ENCODE peak calls at places on chromosomes 13 and 19, in six cellular contexts. One of them, this sample, is unnamed.

GRCh38 chr13:87131611-87132010 is 539.6 kb upstream of the SLITRK5 start:
- DNase-seq in B cell: no peak
- DNase-seq in lower leg skin: no peak
- DNase-seq in GM12865: no peak
- DNase-seq in foreskin fibroblast: no peak
- DNase-seq in heart left ventricle: no peak
- DNase-seq in this sample: no peak

GRCh38 chr13:78978381-78978998 is 319.5 kb upstream of the OBI1 start:
- DNase-seq in B cell: peak; percentile 58
- DNase-seq in lower leg skin: peak; percentile 49
- DNase-seq in GM12865: peak; percentile 77
- DNase-seq in foreskin fibroblast: peak; percentile 33
- DNase-seq in heart left ventricle: no peak
- DNase-seq in this sample: peak; percentile 72

GRCh38 chr13:71798723-71799122 is 68.3 kb downstream of the DACH1 start:
- DNase-seq in B cell: no peak
- DNase-seq in lower leg skin: no peak
- DNase-seq in GM12865: no peak
- DNase-seq in foreskin fibroblast: no peak
- DNase-seq in heart left ventricle: no peak
- DNase-seq in this sample: no peak

GRCh38 chr19:13243971-13244370 is 93.8 kb downstream of the IER2 start:
- DNase-seq in B cell: no peak
- DNase-seq in lower leg skin: no peak
- DNase-seq in GM12865: no peak
- DNase-seq in foreskin fibroblast: no peak
- DNase-seq in heart left ventricle: no peak
- DNase-seq in this sample: no peak

GRCh38 chr13:106533940-106534843 is 1.3 kb downstream of the EFNB2 start:
- DNase-seq in B cell: peak; percentile 47
- DNase-seq in lower leg skin: no peak
- DNase-seq in GM12865: peak; percentile 12
- DNase-seq in foreskin fibroblast: peak; percentile 88
- DNase-seq in heart left ventricle: peak; percentile 42
- DNase-seq in this sample: no peak

GRCh38 chr19:55923556-55923955 is 8.6 kb downstream of the NLRP13 start:
- DNase-seq in B cell: no peak
- DNase-seq in lower leg skin: no peak
- DNase-seq in GM12865: no peak
- DNase-seq in foreskin fibroblast: no peak
- DNase-seq in heart left ventricle: no peak
- DNase-seq in this sample: no peak

GRCh38 chr19:52786078-52786463 is 520 bp downstream of the ZNF600 start:
- DNase-seq in B cell: no peak
- DNase-seq in lower leg skin: no peak
- DNase-seq in GM12865: peak; percentile 2
- DNase-seq in foreskin fibroblast: peak; percentile 16
- DNase-seq in heart left ventricle: peak; percentile 28
- DNase-seq in this sample: no peak

GRCh38 chr13:36445278-36445677 is 13.0 kb downstream of the CCNA1 start:
- DNase-seq in B cell: no peak
- DNase-seq in lower leg skin: no peak
- DNase-seq in GM12865: no peak
- DNase-seq in foreskin fibroblast: no peak
- DNase-seq in heart left ventricle: no peak
- DNase-seq in this sample: peak; percentile 61

GRCh38 chr13:43087960-43088580 is 64.7 kb downstream of the DNAJC15 start:
- DNase-seq in B cell: peak; percentile 35
- DNase-seq in lower leg skin: no peak
- DNase-seq in GM12865: no peak
- DNase-seq in foreskin fibroblast: no peak
- DNase-seq in heart left ventricle: no peak
- DNase-seq in this sample: peak; percentile 12

GRCh38 chr19:20928371-20928770 is 5.3 kb downstream of the ZNF85 start:
- DNase-seq in B cell: no peak
- DNase-seq in lower leg skin: no peak
- DNase-seq in GM12865: no peak
- DNase-seq in foreskin fibroblast: peak; percentile 14
- DNase-seq in heart left ventricle: no peak
- DNase-seq in this sample: no peak

GRCh38 chr13:30148171-30148754 is 159.1 kb downstream of the KATNAL1 start:
- DNase-seq in B cell: no peak
- DNase-seq in lower leg skin: no peak
- DNase-seq in GM12865: peak; percentile 63
- DNase-seq in foreskin fibroblast: no peak
- DNase-seq in heart left ventricle: no peak
- DNase-seq in this sample: no peak

GRCh38 chr19:16337809-16338469 is 13.3 kb downstream of the KLF2 start:
- DNase-seq in B cell: no peak
- DNase-seq in lower leg skin: no peak
- DNase-seq in GM12865: no peak
- DNase-seq in foreskin fibroblast: peak; percentile 24
- DNase-seq in heart left ventricle: no peak
- DNase-seq in this sample: no peak

GRCh38 chr19:42497492-42498226 is 30.6 kb downstream of the CEACAM1 start:
- DNase-seq in B cell: peak; percentile 45
- DNase-seq in lower leg skin: no peak
- DNase-seq in GM12865: peak; percentile 70
- DNase-seq in foreskin fibroblast: no peak
- DNase-seq in heart left ventricle: no peak
- DNase-seq in this sample: peak; percentile 87

GRCh38 chr19:11659612-11660011 is 62.3 kb downstream of the ZNF627 start:
- DNase-seq in B cell: no peak
- DNase-seq in lower leg skin: no peak
- DNase-seq in GM12865: no peak
- DNase-seq in foreskin fibroblast: peak; percentile 40
- DNase-seq in heart left ventricle: no peak
- DNase-seq in this sample: no peak

GRCh38 chr13:21458457-21458815 is 667 bp downstream of the ZDHHC20 start:
- DNase-seq in B cell: peak; percentile 50
- DNase-seq in lower leg skin: peak; percentile 36
- DNase-seq in GM12865: peak; percentile 76
- DNase-seq in foreskin fibroblast: peak; percentile 27
- DNase-seq in heart left ventricle: peak; percentile 34
- DNase-seq in this sample: no peak

GRCh38 chr19:14361824-14362223 is 19.4 kb upstream of the ADGRE5 start:
- DNase-seq in B cell: peak; percentile 60
- DNase-seq in lower leg skin: no peak
- DNase-seq in GM12865: peak; percentile 76
- DNase-seq in foreskin fibroblast: peak; percentile 42
- DNase-seq in heart left ventricle: no peak
- DNase-seq in this sample: peak; percentile 60

GRCh38 chr13:98921786-98922185 is 56.1 kb downstream of the DOCK9 start:
- DNase-seq in B cell: no peak
- DNase-seq in lower leg skin: no peak
- DNase-seq in GM12865: no peak
- DNase-seq in foreskin fibroblast: no peak
- DNase-seq in heart left ventricle: no peak
- DNase-seq in this sample: no peak

GRCh38 chr19:4744451-4745170 is 21.0 kb upstream of the DPP9 start:
- DNase-seq in B cell: no peak
- DNase-seq in lower leg skin: peak; percentile 46
- DNase-seq in GM12865: no peak
- DNase-seq in foreskin fibroblast: peak; percentile 95
- DNase-seq in heart left ventricle: peak; percentile 61
- DNase-seq in this sample: peak; percentile 49

GRCh38 chr13:113672002-113672651 is 5.1 kb downstream of the GRK1 start:
- DNase-seq in B cell: no peak
- DNase-seq in lower leg skin: no peak
- DNase-seq in GM12865: no peak
- DNase-seq in foreskin fibroblast: no peak
- DNase-seq in heart left ventricle: no peak
- DNase-seq in this sample: no peak

GRCh38 chr13:110388141-110388943 is 81.3 kb downstream of the COL4A2 start:
- DNase-seq in B cell: no peak
- DNase-seq in lower leg skin: no peak
- DNase-seq in GM12865: no peak
- DNase-seq in foreskin fibroblast: peak; percentile 69
- DNase-seq in heart left ventricle: peak; percentile 84
- DNase-seq in this sample: no peak

GRCh38 chr13:112562254-112562653 is 25.7 kb downstream of the TUBGCP3 start:
- DNase-seq in B cell: no peak
- DNase-seq in lower leg skin: no peak
- DNase-seq in GM12865: no peak
- DNase-seq in foreskin fibroblast: no peak
- DNase-seq in heart left ventricle: no peak
- DNase-seq in this sample: no peak

GRCh38 chr19:45448887-45449299 is 18.9 kb upstream of the FOSB start:
- DNase-seq in B cell: no peak
- DNase-seq in lower leg skin: no peak
- DNase-seq in GM12865: no peak
- DNase-seq in foreskin fibroblast: peak; percentile 42
- DNase-seq in heart left ventricle: no peak
- DNase-seq in this sample: no peak

GRCh38 chr19:45117666-45118065 is 24.7 kb downstream of the PPP1R37 start:
- DNase-seq in B cell: no peak
- DNase-seq in lower leg skin: no peak
- DNase-seq in GM12865: no peak
- DNase-seq in foreskin fibroblast: no peak
- DNase-seq in heart left ventricle: no peak
- DNase-seq in this sample: no peak